ENCODE peak calls at places on chromosomes 7 and 10, in seven cellular contexts. One of them, this sample, is unnamed.

GRCh38 chr7:159136013-159136412 is 8.7 kb downstream of the VIPR2 start:
- DNase-seq in tibial artery: no peak
- DNase-seq in colonic mucosa: no peak
- DNase-seq in spleen: peak; percentile 4
- DNase-seq in H9: no peak
- DNase-seq in prostate gland: no peak
- DNase-seq in CD8-positive, alpha-beta T cell: no peak
- DNase-seq in this sample: no peak

GRCh38 chr7:90530263-90530662 is 60.8 kb downstream of the PTTG1IP2 start:
- DNase-seq in tibial artery: no peak
- DNase-seq in colonic mucosa: no peak
- DNase-seq in CD8-positive, alpha-beta T cell: no peak
- DNase-seq in H9: no peak
- DNase-seq in prostate gland: no peak
- DNase-seq in spleen: no peak
- DNase-seq in this sample: no peak

GRCh38 chr7:50533849-50534248 is 31.4 kb downstream of the DDC start:
- DNase-seq in H9: no peak
- DNase-seq in CD8-positive, alpha-beta T cell: no peak
- DNase-seq in spleen: no peak
- DNase-seq in prostate gland: no peak
- DNase-seq in tibial artery: no peak
- DNase-seq in colonic mucosa: peak; percentile 69
- DNase-seq in this sample: peak; percentile 96

GRCh38 chr10:99631496-99631895 is 11.3 kb upstream of the SLC25A28 start:
- DNase-seq in prostate gland: no peak
- DNase-seq in colonic mucosa: no peak
- DNase-seq in H9: no peak
- DNase-seq in CD8-positive, alpha-beta T cell: no peak
- DNase-seq in tibial artery: no peak
- DNase-seq in spleen: no peak
- DNase-seq in this sample: no peak

GRCh38 chr7:155864271-155864985 is 52.2 kb upstream of the SHH start:
- DNase-seq in colonic mucosa: no peak
- DNase-seq in CD8-positive, alpha-beta T cell: no peak
- DNase-seq in tibial artery: no peak
- DNase-seq in spleen: peak; percentile 19
- DNase-seq in H9: peak; percentile 10
- DNase-seq in prostate gland: no peak
- DNase-seq in this sample: no peak

GRCh38 chr10:21495686-21496284 is 29.7 kb downstream of the SKIDA1 start:
- DNase-seq in H9: peak; percentile 92
- DNase-seq in spleen: peak; percentile 97
- DNase-seq in prostate gland: peak; percentile 73
- DNase-seq in tibial artery: peak; percentile 72
- DNase-seq in CD8-positive, alpha-beta T cell: peak; percentile 77
- DNase-seq in colonic mucosa: peak; percentile 82
- DNase-seq in this sample: peak; percentile 69

GRCh38 chr10:11654659-11655058 is 43.2 kb upstream of the USP6NL start:
- DNase-seq in prostate gland: no peak
- DNase-seq in CD8-positive, alpha-beta T cell: no peak
- DNase-seq in H9: no peak
- DNase-seq in spleen: peak; percentile 32
- DNase-seq in tibial artery: no peak
- DNase-seq in colonic mucosa: no peak
- DNase-seq in this sample: no peak

GRCh38 chr10:71864861-71865473 is 13.9 kb upstream of the PSAP start:
- DNase-seq in colonic mucosa: no peak
- DNase-seq in prostate gland: no peak
- DNase-seq in H9: no peak
- DNase-seq in spleen: peak; percentile 48
- DNase-seq in CD8-positive, alpha-beta T cell: no peak
- DNase-seq in tibial artery: peak; percentile 12
- DNase-seq in this sample: no peak

GRCh38 chr7:27171636-27172387 is 2.3 kb downstream of the HOXA10 start:
- DNase-seq in H9: peak; percentile 56
- DNase-seq in colonic mucosa: no peak
- DNase-seq in tibial artery: peak; percentile 24
- DNase-seq in CD8-positive, alpha-beta T cell: no peak
- DNase-seq in prostate gland: no peak
- DNase-seq in spleen: peak; percentile 54
- DNase-seq in this sample: no peak

GRCh38 chr7:85573849-85574248 is 387.0 kb upstream of the SEMA3D start:
- DNase-seq in colonic mucosa: no peak
- DNase-seq in spleen: no peak
- DNase-seq in tibial artery: no peak
- DNase-seq in CD8-positive, alpha-beta T cell: no peak
- DNase-seq in H9: no peak
- DNase-seq in prostate gland: no peak
- DNase-seq in this sample: no peak

GRCh38 chr7:17535776-17536175 is 237.3 kb downstream of the AHR start:
- DNase-seq in CD8-positive, alpha-beta T cell: no peak
- DNase-seq in H9: no peak
- DNase-seq in prostate gland: no peak
- DNase-seq in spleen: no peak
- DNase-seq in tibial artery: no peak
- DNase-seq in colonic mucosa: no peak
- DNase-seq in this sample: no peak

GRCh38 chr7:150955519-150956394 is 22.4 kb downstream of the KCNH2 start:
- DNase-seq in H9: no peak
- DNase-seq in prostate gland: no peak
- DNase-seq in colonic mucosa: peak; percentile 51
- DNase-seq in CD8-positive, alpha-beta T cell: peak; percentile 15
- DNase-seq in spleen: no peak
- DNase-seq in tibial artery: no peak
- DNase-seq in this sample: no peak

GRCh38 chr10:19704544-19704943 is 111.7 kb upstream of the PLXDC2 start:
- DNase-seq in CD8-positive, alpha-beta T cell: no peak
- DNase-seq in prostate gland: no peak
- DNase-seq in H9: no peak
- DNase-seq in colonic mucosa: no peak
- DNase-seq in spleen: no peak
- DNase-seq in tibial artery: no peak
- DNase-seq in this sample: no peak

GRCh38 chr7:115689941-115690340 is 340.6 kb downstream of the TFEC start:
- DNase-seq in H9: no peak
- DNase-seq in prostate gland: no peak
- DNase-seq in CD8-positive, alpha-beta T cell: no peak
- DNase-seq in spleen: no peak
- DNase-seq in tibial artery: no peak
- DNase-seq in colonic mucosa: no peak
- DNase-seq in this sample: no peak

GRCh38 chr7:124388751-124389150 is 355.9 kb upstream of the TMEM229A start:
- DNase-seq in colonic mucosa: no peak
- DNase-seq in spleen: no peak
- DNase-seq in CD8-positive, alpha-beta T cell: no peak
- DNase-seq in tibial artery: no peak
- DNase-seq in prostate gland: no peak
- DNase-seq in H9: no peak
- DNase-seq in this sample: no peak

GRCh38 chr7:126659124-126659523 is 593.6 kb downstream of the GRM8 start:
- DNase-seq in prostate gland: no peak
- DNase-seq in CD8-positive, alpha-beta T cell: no peak
- DNase-seq in spleen: no peak
- DNase-seq in tibial artery: no peak
- DNase-seq in H9: no peak
- DNase-seq in colonic mucosa: no peak
- DNase-seq in this sample: no peak

GRCh38 chr10:51895209-51895608 is 195.8 kb upstream of the CSTF2T start:
- DNase-seq in prostate gland: no peak
- DNase-seq in H9: no peak
- DNase-seq in CD8-positive, alpha-beta T cell: no peak
- DNase-seq in spleen: no peak
- DNase-seq in colonic mucosa: no peak
- DNase-seq in tibial artery: peak; percentile 80
- DNase-seq in this sample: no peak

GRCh38 chr10:63156236-63156635 is 23.1 kb downstream of the NRBF2 start:
- DNase-seq in spleen: no peak
- DNase-seq in prostate gland: no peak
- DNase-seq in tibial artery: no peak
- DNase-seq in colonic mucosa: no peak
- DNase-seq in CD8-positive, alpha-beta T cell: no peak
- DNase-seq in H9: no peak
- DNase-seq in this sample: no peak

GRCh38 chr7:207418-208127 is 15.2 kb downstream of the FAM20C start:
- DNase-seq in colonic mucosa: no peak
- DNase-seq in CD8-positive, alpha-beta T cell: no peak
- DNase-seq in H9: peak; percentile 71
- DNase-seq in prostate gland: no peak
- DNase-seq in spleen: no peak
- DNase-seq in tibial artery: no peak
- DNase-seq in this sample: no peak

GRCh38 chr7:122692769-122693309 is 6.1 kb downstream of the RNF133 start:
- DNase-seq in prostate gland: no peak
- DNase-seq in tibial artery: no peak
- DNase-seq in H9: no peak
- DNase-seq in spleen: no peak
- DNase-seq in CD8-positive, alpha-beta T cell: no peak
- DNase-seq in colonic mucosa: no peak
- DNase-seq in this sample: peak; percentile 25

GRCh38 chr7:95199779-95200558 is 124.4 kb downstream of the PON1 start:
- DNase-seq in colonic mucosa: no peak
- DNase-seq in spleen: no peak
- DNase-seq in tibial artery: peak; percentile 23
- DNase-seq in prostate gland: peak; percentile 5
- DNase-seq in H9: no peak
- DNase-seq in CD8-positive, alpha-beta T cell: no peak
- DNase-seq in this sample: peak; percentile 44

GRCh38 chr7:75638607-75639070 is 100.1 kb downstream of the HIP1 start:
- DNase-seq in tibial artery: peak; percentile 56
- DNase-seq in prostate gland: peak; percentile 42
- DNase-seq in spleen: peak; percentile 86
- DNase-seq in colonic mucosa: peak; percentile 40
- DNase-seq in CD8-positive, alpha-beta T cell: no peak
- DNase-seq in H9: peak; percentile 60
- DNase-seq in this sample: peak; percentile 25

GRCh38 chr10:13943735-13944398 is 357.1 kb downstream of the PRPF18 start:
- DNase-seq in spleen: no peak
- DNase-seq in H9: no peak
- DNase-seq in tibial artery: no peak
- DNase-seq in colonic mucosa: no peak
- DNase-seq in CD8-positive, alpha-beta T cell: no peak
- DNase-seq in prostate gland: no peak
- DNase-seq in this sample: no peak

GRCh38 chr7:145168427-145168826 is 332.6 kb upstream of the TPK1 start:
- DNase-seq in CD8-positive, alpha-beta T cell: no peak
- DNase-seq in prostate gland: no peak
- DNase-seq in spleen: no peak
- DNase-seq in tibial artery: no peak
- DNase-seq in colonic mucosa: no peak
- DNase-seq in H9: no peak
- DNase-seq in this sample: no peak

GRCh38 chr7:145168879-145169278 is 333.0 kb upstream of the TPK1 start:
- DNase-seq in colonic mucosa: no peak
- DNase-seq in spleen: no peak
- DNase-seq in prostate gland: no peak
- DNase-seq in CD8-positive, alpha-beta T cell: no peak
- DNase-seq in H9: no peak
- DNase-seq in tibial artery: no peak
- DNase-seq in this sample: no peak

GRCh38 chr7:145175366-145175765 is 339.5 kb upstream of the TPK1 start:
- DNase-seq in prostate gland: no peak
- DNase-seq in spleen: no peak
- DNase-seq in H9: no peak
- DNase-seq in tibial artery: no peak
- DNase-seq in colonic mucosa: no peak
- DNase-seq in CD8-positive, alpha-beta T cell: no peak
- DNase-seq in this sample: no peak

GRCh38 chr7:145169908-145170307 is 334.1 kb upstream of the TPK1 start:
- DNase-seq in tibial artery: no peak
- DNase-seq in prostate gland: no peak
- DNase-seq in colonic mucosa: no peak
- DNase-seq in spleen: no peak
- DNase-seq in CD8-positive, alpha-beta T cell: no peak
- DNase-seq in H9: no peak
- DNase-seq in this sample: no peak
- H3K9me3 ChIP-seq in tibial artery: no peaks in the 10 kb centered on the region
- H3K9me3 ChIP-seq in prostate gland: no peaks in the 10 kb centered on the region
- H3K9me3 ChIP-seq in colonic mucosa: no peaks in the 10 kb centered on the region
- H3K9me3 ChIP-seq in spleen: no peaks in the 10 kb centered on the region
- H3K9me3 ChIP-seq in CD8-positive, alpha-beta T cell: no peaks in the 10 kb centered on the region
- H3K9me3 ChIP-seq in H9: no peaks in the 10 kb centered on the region
- H3K9me3 ChIP-seq in this sample: no peaks in the 10 kb centered on the region

DNA sequence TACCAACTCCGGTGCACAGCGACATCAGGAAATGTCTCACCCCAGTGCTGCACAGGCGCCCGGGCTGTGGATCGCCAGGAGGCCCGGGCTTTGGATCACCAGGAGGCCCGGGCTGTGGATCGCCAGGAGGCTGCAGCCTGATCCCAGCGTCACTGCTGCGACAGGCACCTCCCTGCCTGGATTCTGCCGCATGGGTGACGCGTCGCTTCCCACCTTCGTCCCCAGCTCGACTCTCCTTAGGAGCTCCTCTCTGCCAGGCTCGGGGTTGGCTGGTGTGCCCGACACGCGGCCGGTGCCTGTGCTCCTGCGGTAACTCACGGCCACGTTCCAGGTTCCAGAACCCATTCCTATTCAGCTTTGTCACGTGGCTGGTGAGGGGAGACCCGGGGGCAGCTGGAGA is 257.5 kb downstream of the DNAJB6 start:
- DNase-seq in tibial artery: no peak
- DNase-seq in spleen: peak; percentile 65
- DNase-seq in H9: no peak
- DNase-seq in prostate gland: no peak
- DNase-seq in CD8-positive, alpha-beta T cell: no peak
- DNase-seq in colonic mucosa: no peak
- DNase-seq in this sample: no peak
- H3K9me3 ChIP-seq in tibial artery: no peaks in the 10 kb centered on the region
- H3K9me3 ChIP-seq in spleen: no peaks in the 10 kb centered on the region
- H3K9me3 ChIP-seq in H9: no peaks in the 10 kb centered on the region
- H3K9me3 ChIP-seq in prostate gland: no peaks in the 10 kb centered on the region
- H3K9me3 ChIP-seq in CD8-positive, alpha-beta T cell: no peaks in the 10 kb centered on the region
- H3K9me3 ChIP-seq in colonic mucosa: no peaks in the 10 kb centered on the region
- H3K9me3 ChIP-seq in this sample: no peaks in the 10 kb centered on the region

GRCh38 chr7:77823787-77824186 is 25.2 kb downstream of the PHTF2 start:
- DNase-seq in tibial artery: no peak
- DNase-seq in spleen: no peak
- DNase-seq in prostate gland: no peak
- DNase-seq in H9: no peak
- DNase-seq in colonic mucosa: no peak
- DNase-seq in CD8-positive, alpha-beta T cell: no peak
- DNase-seq in this sample: no peak
- H3K9me3 ChIP-seq in tibial artery: no peaks in the 10 kb centered on the region
- H3K9me3 ChIP-seq in spleen: peaks cover 55% of the 10 kb centered on the region
- H3K9me3 ChIP-seq in prostate gland: no peaks in the 10 kb centered on the region
- H3K9me3 ChIP-seq in H9: no peaks in the 10 kb centered on the region
- H3K9me3 ChIP-seq in colonic mucosa: no peaks in the 10 kb centered on the region
- H3K9me3 ChIP-seq in CD8-positive, alpha-beta T cell: peaks cover 11% of the 10 kb centered on the region
- H3K9me3 ChIP-seq in this sample: peaks cover 7% of the 10 kb centered on the region

GRCh38 chr7:113486548-113486947 is 368.2 kb upstream of the SMIM30 start:
- DNase-seq in CD8-positive, alpha-beta T cell: no peak
- DNase-seq in prostate gland: no peak
- DNase-seq in tibial artery: no peak
- DNase-seq in colonic mucosa: no peak
- DNase-seq in spleen: no peak
- DNase-seq in H9: no peak
- DNase-seq in this sample: no peak

GRCh38 chr7:113491305-113491704 is 373.0 kb upstream of the SMIM30 start:
- DNase-seq in tibial artery: no peak
- DNase-seq in colonic mucosa: no peak
- DNase-seq in prostate gland: no peak
- DNase-seq in spleen: no peak
- DNase-seq in H9: no peak
- DNase-seq in CD8-positive, alpha-beta T cell: no peak
- DNase-seq in this sample: no peak

GRCh38 chr7:113483657-113484056 is 365.3 kb upstream of the SMIM30 start:
- DNase-seq in CD8-positive, alpha-beta T cell: no peak
- DNase-seq in spleen: peak; percentile 63
- DNase-seq in colonic mucosa: no peak
- DNase-seq in tibial artery: no peak
- DNase-seq in prostate gland: no peak
- DNase-seq in H9: no peak
- DNase-seq in this sample: no peak

GRCh38 chr7:113487925-113488731 is 369.8 kb upstream of the SMIM30 start:
- DNase-seq in prostate gland: no peak
- DNase-seq in CD8-positive, alpha-beta T cell: no peak
- DNase-seq in H9: no peak
- DNase-seq in spleen: peak; percentile 62
- DNase-seq in colonic mucosa: no peak
- DNase-seq in tibial artery: no peak
- DNase-seq in this sample: no peak
- H3K9me3 ChIP-seq in prostate gland: no peaks in the 10 kb centered on the region
- H3K9me3 ChIP-seq in CD8-positive, alpha-beta T cell: no peaks in the 10 kb centered on the region
- H3K9me3 ChIP-seq in H9: no peaks in the 10 kb centered on the region
- H3K9me3 ChIP-seq in spleen: peaks cover 6% of the 10 kb centered on the region
- H3K9me3 ChIP-seq in colonic mucosa: no peaks in the 10 kb centered on the region
- H3K9me3 ChIP-seq in tibial artery: no peaks in the 10 kb centered on the region
- H3K9me3 ChIP-seq in this sample: no peaks in the 10 kb centered on the region

This sample was measured in small intestine.